ENCODE peak calls at places on chromosomes 1 and 21, in ten cellular contexts. S is T-cell; U is 8988T; H is kidney tubule cell; A is T1000; V is RWPE2; W is Caco-2; X is colonic mucosa; I is effector memory CD4-positive, alpha-beta T cell; F is CD4-positive, alpha-beta T cell. G is an unnamed sample.

GRCh38 chr1:53514436-53514835 is 55.2 kb downstream of the DMRTB1 start:
- DNase-seq in S (no peak), U (no peak), H (no peak), A (no peak), V (no peak), W (no peak), X (no peak), I (no peak), F (no peak), G (no peak)

GRCh38 chr1:30738040-30738441 is 14.7 kb upstream of the MATN1 start:
- DNase-seq in S (no peak), U (no peak), H (peak), A (no peak), V (no peak), W (no peak), X (no peak), I (no peak), F (no peak), G (no peak)

GRCh38 chr1:96840396-96840795 is 118.8 kb downstream of the PTBP2 start:
- DNase-seq in S (no peak), U (no peak), H (no peak), A (no peak), V (no peak), W (no peak), X (no peak), I (no peak), F (no peak), G (no peak)

GRCh38 chr1:29398431-29398830 is 162.1 kb downstream of the PTPRU start:
- DNase-seq in S (no peak), U (no peak), H (peak), A (no peak), V (no peak), W (no peak), X (no peak), I (no peak), F (no peak), G (no peak)

GRCh38 chr1:151399890-151400235 is 490 bp downstream of the PSMB4 start:
- DNase-seq in S (no peak), U (no peak), H (peak), A (no peak), V (no peak), W (no peak), X (no peak), I (no peak), F (no peak), G (no peak)

GRCh38 chr1:32763221-32763620 is 53.9 kb downstream of the YARS1 start:
- DNase-seq in S (no peak), U (no peak), H (no peak), A (no peak), V (no peak), W (no peak), X (no peak), I (no peak), F (no peak), G (no peak)

GRCh38 chr21:34988139-34988538 is 61.0 kb downstream of the RUNX1 start:
- DNase-seq in S (no peak), U (no peak), H (no peak), A (no peak), V (no peak), W (no peak), X (no peak), I (no peak), F (no peak), G (no peak)

GRCh38 chr1:155070721-155071556 is 7.4 kb downstream of the EFNA4 start:
- DNase-seq in S (peak), U (no peak), H (peak), A (no peak), V (peak), W (peak), X (peak), I (peak), F (peak), G (no peak)

GRCh38 chr1:247387096-247387495 is 28.9 kb upstream of the NLRP3 start:
- DNase-seq in S (no peak), U (no peak), H (no peak), A (no peak), V (no peak), W (no peak), X (no peak), I (no peak), F (no peak), G (no peak)

GRCh38 chr1:157278383-157279156 is 140.4 kb upstream of the ETV3 start:
- DNase-seq in S (no peak), U (no peak), H (no peak), A (no peak), V (no peak), W (no peak), X (no peak), I (no peak), F (no peak), G (no peak)

GRCh38 chr21:31711745-31712144 is 20.2 kb downstream of the SCAF4 start:
- DNase-seq in S (no peak), U (no peak), H (no peak), A (no peak), V (no peak), W (no peak), X (no peak), I (no peak), F (no peak), G (no peak)

GRCh38 chr1:44681905-44682900 is 7.7 kb downstream of the ARMH1 start:
- DNase-seq in S (no peak), U (no peak), H (no peak), A (no peak), V (no peak), W (no peak), X (no peak), I (no peak), F (no peak), G (no peak)

GRCh38 chr21:21740207-21740606 is 742.0 kb downstream of the NCAM2 start:
- DNase-seq in S (no peak), U (no peak), H (no peak), A (no peak), V (no peak), W (no peak), X (no peak), I (no peak), F (no peak), G (no peak)

GRCh38 chr1:58204284-58204683 is 342.2 kb downstream of the OMA1 start:
- DNase-seq in S (no peak), U (no peak), H (peak), A (no peak), V (no peak), W (peak), X (no peak), I (no peak), F (no peak), G (no peak)

GRCh38 chr1:180927348-180927747 is 14.7 kb downstream of the KIAA1614 start:
- DNase-seq in S (no peak), U (no peak), H (no peak), A (no peak), V (no peak), W (no peak), X (no peak), I (no peak), F (no peak), G (no peak)

GRCh38 chr1:41751804-41752513 is 166.8 kb downstream of the HIVEP3 start:
- DNase-seq in S (no peak), U (no peak), H (peak), A (no peak), V (no peak), W (no peak), X (no peak), I (no peak), F (no peak), G (no peak)

GRCh38 chr1:111275079-111275478 is 15.6 kb upstream of the CHIA start:
- DNase-seq in S (no peak), U (no peak), H (peak), A (peak), V (no peak), W (no peak), X (peak), I (no peak), F (no peak), G (peak)

G was measured in Panc1.